ENCODE peak calls at places on chromosomes 1 and 21, in five cellular contexts. Z is CD8-positive, alpha-beta T cell; V is right atrium auricular region; P is BJ; X is tibial artery. J is an unnamed sample.

GRCh38 chr1:91603409-91603808 is 102.8 kb downstream of the CDC7 start:
- DNase-seq in X (no peak), Z (no peak), P (no peak), V (no peak), J (no peak)

GRCh38 chr1:97163591-97164275 is 442.1 kb downstream of the PTBP2 start:
- DNase-seq in Z (no peak), X (no peak), P (no peak), V (no peak), J (no peak)

GRCh38 chr1:85601930-85602329 is 21.4 kb downstream of the CCN1 start:
- DNase-seq in P (no peak), Z (no peak), V (no peak), X (no peak), J (no peak)

GRCh38 chr1:983736-984475 is 2.0 kb upstream of the PERM1 start:
- DNase-seq in V (no peak), X (no peak), Z (no peak), P (no peak), J (no peak)

GRCh38 chr21:44079846-44080245 is 27.4 kb upstream of the PWP2 start:
- DNase-seq in X (no peak), P (no peak), V (no peak), Z (no peak), J (no peak)

GRCh38 chr1:153617677-153618076 is 1.6 kb upstream of the S100A14 start:
- DNase-seq in V (peak; percentile 92), Z (peak; percentile 22), P (no peak), X (no peak), J (no peak)

GRCh38 chr1:71365451-71365850 is 284.6 kb upstream of the ZRANB2 start:
- DNase-seq in P (no peak), Z (no peak), X (no peak), V (no peak), J (no peak)

GRCh38 chr1:235741294-235741693 is 91.7 kb upstream of the GNG4 start:
- DNase-seq in X (no peak), P (peak; percentile 74), V (no peak), Z (no peak), J (no peak)

GRCh38 chr1:183609313-183609712 is 19.1 kb upstream of the NCF2 start:
- DNase-seq in P (no peak), V (peak; percentile 89), Z (no peak), X (peak; percentile 91), J (no peak)

GRCh38 chr1:200959341-200959985 is 64.1 kb downstream of the KIF21B start:
- DNase-seq in X (no peak), P (no peak), V (no peak), Z (no peak), J (no peak)

GRCh38 chr1:16978589-16979474 is 1.6 kb downstream of the MFAP2 start:
- DNase-seq in V (no peak), X (peak; percentile 83), Z (no peak), P (peak; percentile 90), J (peak; percentile 62)

GRCh38 chr1:3611170-3612019 is at the start of gene MEGF6:
- DNase-seq in V (peak; percentile 64), X (no peak), P (no peak), Z (no peak), J (peak; percentile 95)

GRCh38 chr21:32359719-32360260 is 33.0 kb downstream of the URB1 start:
- DNase-seq in X (no peak), V (no peak), Z (no peak), P (no peak), J (no peak)
- TF ChIP-seq CTCF in X (no peak), V (no peak), Z (no peak), P (peak; percentile 37), J (no peak)

GRCh38 chr1:13573586-13573985 is 10.0 kb upstream of the PDPN start:
- DNase-seq in V (no peak), Z (no peak), X (no peak), P (no peak), J (no peak)

DNA sequence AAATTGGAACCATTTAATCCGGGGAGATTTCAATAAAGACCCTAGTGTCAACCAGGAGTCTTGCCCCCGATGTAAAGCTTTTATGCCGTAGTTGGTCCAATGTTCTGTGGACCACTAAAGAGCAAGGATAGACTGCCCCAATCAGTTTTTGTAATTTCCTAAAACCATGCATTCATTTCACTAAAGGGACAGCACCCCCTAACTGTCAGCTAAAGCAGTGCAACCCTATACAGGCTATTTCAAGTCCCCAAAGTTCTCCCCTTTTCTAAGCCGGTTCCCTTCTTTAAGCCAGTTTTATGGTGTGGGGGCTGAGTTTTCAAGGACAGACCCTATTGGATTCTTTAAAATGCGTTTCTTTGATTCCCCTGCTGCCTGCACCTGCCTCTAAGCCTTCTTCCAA is 12.7 kb upstream of the PDPN start:
- DNase-seq in V (no peak), Z (no peak), P (no peak), X (no peak), J (no peak)
- TF ChIP-seq CTCF in V (peak; percentile 41), Z (peak; percentile 25), P (no peak), X (no peak), J (peak; percentile 64)

GRCh38 chr1:10424034-10424433 is 6.2 kb upstream of the CENPS start:
- DNase-seq in P (no peak), Z (no peak), X (no peak), V (no peak), J (no peak)

GRCh38 chr1:10424651-10425050 is 5.6 kb upstream of the CENPS start:
- DNase-seq in Z (no peak), P (no peak), X (no peak), V (no peak), J (no peak)

GRCh38 chr1:10419351-10419750 is 10.9 kb upstream of the CENPS start:
- DNase-seq in X (no peak), P (no peak), Z (no peak), V (no peak), J (no peak)

GRCh38 chr1:10421637-10422036 is 8.6 kb upstream of the CENPS start:
- DNase-seq in P (no peak), Z (no peak), X (no peak), V (no peak), J (no peak)
- TF ChIP-seq CTCF in P (no peak), Z (no peak), X (no peak), V (no peak), J (no peak)

GRCh38 chr1:33168556-33169289 is 13.1 kb downstream of the TRIM62 start:
- DNase-seq in P (no peak), Z (no peak), X (no peak), V (no peak), J (no peak)
- TF ChIP-seq CTCF in P (peak; percentile 31), Z (no peak), X (no peak), V (no peak), J (peak; percentile 21)

GRCh38 chr21:45356251-45356650 is 48.7 kb upstream of the COL18A1 start:
- DNase-seq in Z (no peak), P (no peak), X (no peak), V (no peak), J (no peak)

GRCh38 chr21:45356653-45357435 is 48.1 kb upstream of the COL18A1 start:
- DNase-seq in X (no peak), Z (no peak), V (no peak), P (no peak), J (no peak)

GRCh38 chr21:45358261-45358670 is 46.7 kb upstream of the COL18A1 start:
- DNase-seq in X (no peak), V (no peak), Z (no peak), P (no peak), J (no peak)

GRCh38 chr21:45358711-45359310 is 46.2 kb upstream of the COL18A1 start:
- DNase-seq in V (no peak), Z (no peak), P (no peak), X (no peak), J (no peak)

GRCh38 chr21:45357436-45358260 is 47.3 kb upstream of the COL18A1 start:
- DNase-seq in X (no peak), P (no peak), V (peak; percentile 77), Z (no peak), J (no peak)
- TF ChIP-seq CTCF in X (no peak), P (no peak), V (no peak), Z (no peak), J (peak; percentile 31)

DNA sequence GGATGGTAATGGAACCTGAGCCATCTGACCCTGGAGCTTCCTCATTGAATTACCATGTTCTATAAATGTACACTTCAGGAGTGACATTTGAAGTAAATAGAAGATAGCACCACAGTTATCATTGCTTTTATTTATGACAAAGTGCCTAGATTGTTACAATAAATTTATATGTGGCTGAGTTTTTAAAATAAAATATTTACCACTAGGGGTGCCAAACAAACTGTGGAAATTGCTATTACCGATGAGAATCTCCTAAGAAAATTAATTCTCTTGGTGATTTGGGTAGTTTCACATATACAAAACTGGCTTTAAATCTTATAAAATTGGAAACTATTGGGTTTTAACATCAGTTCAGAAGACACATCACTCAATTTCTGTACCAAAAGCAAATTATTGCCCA is 1.4 kb upstream of the TNR start:
- DNase-seq in Z (no peak), X (no peak), P (no peak), V (no peak), J (no peak)
- TF ChIP-seq CTCF in Z (no peak), X (no peak), P (no peak), V (peak; percentile 39), J (peak; percentile 68)

GRCh38 chr1:25727026-25727818 is 72.8 kb upstream of the SELENON start:
- DNase-seq in V (no peak), Z (no peak), P (no peak), X (no peak), J (no peak)

GRCh38 chr1:25729774-25730173 is 70.2 kb upstream of the SELENON start:
- DNase-seq in Z (no peak), P (no peak), V (no peak), X (no peak), J (no peak)

GRCh38 chr1:25727819-25728286 is 72.1 kb upstream of the SELENON start:
- DNase-seq in P (no peak), X (peak; percentile 63), V (peak; percentile 73), Z (no peak), J (no peak)

GRCh38 chr1:25728301-25728935 is 71.6 kb upstream of the SELENON start:
- DNase-seq in V (no peak), Z (no peak), P (no peak), X (no peak), J (no peak)

GRCh38 chr1:25729045-25729444 is 70.9 kb upstream of the SELENON start:
- DNase-seq in P (no peak), Z (no peak), V (no peak), X (no peak), J (no peak)
- TF ChIP-seq CTCF in P (no peak), Z (no peak), V (no peak), X (no peak), J (no peak)

DNA sequence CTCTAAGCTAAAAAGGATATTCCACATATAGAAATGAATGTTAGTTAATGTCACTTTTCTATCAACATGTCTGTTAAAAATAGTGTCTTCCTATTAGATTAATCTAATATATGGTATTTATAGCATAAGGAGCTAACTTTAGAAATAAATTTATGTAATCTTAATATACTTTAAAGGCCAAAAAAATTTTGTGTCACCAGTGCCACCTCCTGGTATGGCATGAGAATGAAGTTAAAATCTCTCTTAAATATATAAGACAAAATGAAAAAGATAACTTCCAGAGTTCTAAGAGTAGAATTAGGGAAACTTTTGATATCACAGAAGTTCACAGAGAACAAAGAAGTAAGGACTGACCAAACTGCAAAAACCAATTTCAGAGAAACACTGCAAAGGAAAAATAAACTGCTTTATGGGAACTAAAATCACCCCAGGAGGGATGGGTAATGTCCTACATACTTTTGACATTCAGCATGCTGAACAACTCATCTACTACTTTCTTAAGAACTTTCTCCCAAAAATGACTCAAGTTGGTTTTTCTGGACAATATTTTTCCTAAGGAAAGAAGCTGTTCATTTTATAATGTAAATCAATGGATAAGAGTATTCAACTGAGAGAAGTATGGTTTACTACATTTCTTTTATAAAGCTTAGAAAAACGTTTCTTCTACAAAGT is 82.8 kb downstream of the TRIM33 start:
- DNase-seq in X (no peak), P (no peak), V (no peak), Z (no peak), J (no peak)
- TF ChIP-seq CTCF in X (peak; percentile 59), P (peak; percentile 52), V (peak; percentile 57), Z (peak; percentile 73), J (peak; percentile 67)